ENCODE peak calls at places on chromosomes 12 and 14, in ten cellular contexts. One of them, this sample, is unnamed.

GRCh38 chr14:64117671-64118402 is 176.3 kb downstream of the ESR2 start:
- DNase-seq in heart right ventricle: peak; percentile 74
- DNase-seq in cardiac muscle cell: peak; percentile 29
- DNase-seq in mesothelial cell of epicardium: no peak
- DNase-seq in colonic mucosa: no peak
- DNase-seq in HCT116: no peak
- DNase-seq in HFFc6: no peak
- DNase-seq in GM20000: no peak
- DNase-seq in GM10248: no peak
- DNase-seq in mucosa of descending colon: no peak
- DNase-seq in this sample: no peak

GRCh38 chr12:29320295-29321090 is 60.5 kb downstream of the ERGIC2 start:
- DNase-seq in heart right ventricle: no peak
- DNase-seq in cardiac muscle cell: peak; percentile 65
- DNase-seq in mesothelial cell of epicardium: no peak
- DNase-seq in colonic mucosa: no peak
- DNase-seq in HCT116: no peak
- DNase-seq in HFFc6: peak; percentile 92
- DNase-seq in GM20000: no peak
- DNase-seq in GM10248: no peak
- DNase-seq in mucosa of descending colon: no peak
- DNase-seq in this sample: no peak

GRCh38 chr12:10540776-10541205 is 35.1 kb downstream of the EIF2S3B start:
- DNase-seq in heart right ventricle: no peak
- DNase-seq in cardiac muscle cell: no peak
- DNase-seq in mesothelial cell of epicardium: no peak
- DNase-seq in colonic mucosa: no peak
- DNase-seq in HCT116: no peak
- DNase-seq in HFFc6: peak; percentile 38
- DNase-seq in GM20000: no peak
- DNase-seq in GM10248: no peak
- DNase-seq in mucosa of descending colon: no peak
- DNase-seq in this sample: no peak

GRCh38 chr12:116773276-116773731 is 35.2 kb downstream of the RNFT2 start:
- DNase-seq in heart right ventricle: no peak
- DNase-seq in cardiac muscle cell: no peak
- DNase-seq in mesothelial cell of epicardium: no peak
- DNase-seq in colonic mucosa: no peak
- DNase-seq in HCT116: peak; percentile 12
- DNase-seq in HFFc6: peak; percentile 59
- DNase-seq in GM20000: no peak
- DNase-seq in GM10248: no peak
- DNase-seq in mucosa of descending colon: no peak
- DNase-seq in this sample: no peak

GRCh38 chr12:46659844-46660243 is 166.0 kb downstream of the SLC38A4 start:
- DNase-seq in heart right ventricle: no peak
- DNase-seq in cardiac muscle cell: peak; percentile 19
- DNase-seq in mesothelial cell of epicardium: no peak
- DNase-seq in colonic mucosa: no peak
- DNase-seq in HCT116: no peak
- DNase-seq in HFFc6: no peak
- DNase-seq in GM20000: no peak
- DNase-seq in GM10248: no peak
- DNase-seq in mucosa of descending colon: no peak
- DNase-seq in this sample: no peak

GRCh38 chr12:105083041-105083440 is 1.2 kb downstream of the ALDH1L2 start:
- DNase-seq in heart right ventricle: no peak
- DNase-seq in cardiac muscle cell: peak; percentile 17
- DNase-seq in mesothelial cell of epicardium: no peak
- DNase-seq in colonic mucosa: no peak
- DNase-seq in HCT116: no peak
- DNase-seq in HFFc6: no peak
- DNase-seq in GM20000: no peak
- DNase-seq in GM10248: no peak
- DNase-seq in mucosa of descending colon: no peak
- DNase-seq in this sample: no peak

GRCh38 chr12:69254046-69254445 is 14.7 kb downstream of the CPSF6 start:
- DNase-seq in heart right ventricle: no peak
- DNase-seq in cardiac muscle cell: peak; percentile 67
- DNase-seq in mesothelial cell of epicardium: no peak
- DNase-seq in colonic mucosa: no peak
- DNase-seq in HCT116: peak; percentile 33
- DNase-seq in HFFc6: peak; percentile 38
- DNase-seq in GM20000: peak; percentile 36
- DNase-seq in GM10248: peak; percentile 49
- DNase-seq in mucosa of descending colon: no peak
- DNase-seq in this sample: no peak

GRCh38 chr12:7439579-7440505 is 4.1 kb downstream of the CD163L1 start:
- DNase-seq in heart right ventricle: peak; percentile 8
- DNase-seq in cardiac muscle cell: peak; percentile 76
- DNase-seq in mesothelial cell of epicardium: peak; percentile 57
- DNase-seq in colonic mucosa: peak; percentile 57
- DNase-seq in HCT116: no peak
- DNase-seq in HFFc6: no peak
- DNase-seq in GM20000: peak; percentile 15
- DNase-seq in GM10248: no peak
- DNase-seq in mucosa of descending colon: peak; percentile 77
- DNase-seq in this sample: no peak

GRCh38 chr12:96364092-96364700 is 36.0 kb downstream of the CDK17 start:
- DNase-seq in heart right ventricle: no peak
- DNase-seq in cardiac muscle cell: no peak
- DNase-seq in mesothelial cell of epicardium: no peak
- DNase-seq in colonic mucosa: no peak
- DNase-seq in HCT116: no peak
- DNase-seq in HFFc6: no peak
- DNase-seq in GM20000: no peak
- DNase-seq in GM10248: no peak
- DNase-seq in mucosa of descending colon: no peak
- DNase-seq in this sample: no peak

GRCh38 chr12:85310025-85310424 is 30.0 kb downstream of the ALX1 start:
- DNase-seq in heart right ventricle: no peak
- DNase-seq in cardiac muscle cell: no peak
- DNase-seq in mesothelial cell of epicardium: no peak
- DNase-seq in colonic mucosa: no peak
- DNase-seq in HCT116: no peak
- DNase-seq in HFFc6: no peak
- DNase-seq in GM20000: no peak
- DNase-seq in GM10248: no peak
- DNase-seq in mucosa of descending colon: no peak
- DNase-seq in this sample: no peak

GRCh38 chr12:32302218-32302826 is 97.0 kb upstream of the FGD4 start:
- DNase-seq in heart right ventricle: no peak
- DNase-seq in cardiac muscle cell: peak; percentile 33
- DNase-seq in mesothelial cell of epicardium: no peak
- DNase-seq in colonic mucosa: no peak
- DNase-seq in HCT116: peak; percentile 45
- DNase-seq in HFFc6: peak; percentile 15
- DNase-seq in GM20000: peak; percentile 72
- DNase-seq in GM10248: peak; percentile 74
- DNase-seq in mucosa of descending colon: peak; percentile 33
- DNase-seq in this sample: no peak

GRCh38 chr12:51326762-51327439 is 2.9 kb upstream of the BIN2 start:
- DNase-seq in heart right ventricle: peak; percentile 22
- DNase-seq in cardiac muscle cell: peak; percentile 94
- DNase-seq in mesothelial cell of epicardium: no peak
- DNase-seq in colonic mucosa: no peak
- DNase-seq in HCT116: no peak
- DNase-seq in HFFc6: peak; percentile 39
- DNase-seq in GM20000: peak; percentile 73
- DNase-seq in GM10248: peak; percentile 68
- DNase-seq in mucosa of descending colon: no peak
- DNase-seq in this sample: no peak

GRCh38 chr12:22625671-22626251 is 790 bp downstream of the ETNK1 start:
- DNase-seq in heart right ventricle: peak; percentile 22
- DNase-seq in cardiac muscle cell: peak; percentile 37
- DNase-seq in mesothelial cell of epicardium: peak; percentile 42
- DNase-seq in colonic mucosa: peak; percentile 57
- DNase-seq in HCT116: peak; percentile 16
- DNase-seq in HFFc6: no peak
- DNase-seq in GM20000: peak; percentile 43
- DNase-seq in GM10248: peak; percentile 43
- DNase-seq in mucosa of descending colon: no peak
- DNase-seq in this sample: peak; percentile 44

GRCh38 chr12:96989916-96990315 is 82.9 kb downstream of the NEDD1 start:
- DNase-seq in heart right ventricle: no peak
- DNase-seq in cardiac muscle cell: peak; percentile 6
- DNase-seq in mesothelial cell of epicardium: no peak
- DNase-seq in colonic mucosa: no peak
- DNase-seq in HCT116: peak; percentile 54
- DNase-seq in HFFc6: no peak
- DNase-seq in GM20000: no peak
- DNase-seq in GM10248: no peak
- DNase-seq in mucosa of descending colon: no peak
- DNase-seq in this sample: no peak

GRCh38 chr12:63889236-63889635 is 44.7 kb downstream of the SRGAP1 start:
- DNase-seq in heart right ventricle: no peak
- DNase-seq in cardiac muscle cell: peak; percentile 75
- DNase-seq in mesothelial cell of epicardium: no peak
- DNase-seq in colonic mucosa: no peak
- DNase-seq in HCT116: no peak
- DNase-seq in HFFc6: peak; percentile 42
- DNase-seq in GM20000: no peak
- DNase-seq in GM10248: no peak
- DNase-seq in mucosa of descending colon: no peak
- DNase-seq in this sample: no peak

GRCh38 chr12:31585271-31585670 is 5.7 kb downstream of the DENND5B start:
- DNase-seq in heart right ventricle: no peak
- DNase-seq in cardiac muscle cell: peak; percentile 46
- DNase-seq in mesothelial cell of epicardium: no peak
- DNase-seq in colonic mucosa: no peak
- DNase-seq in HCT116: no peak
- DNase-seq in HFFc6: peak; percentile 78
- DNase-seq in GM20000: no peak
- DNase-seq in GM10248: no peak
- DNase-seq in mucosa of descending colon: no peak
- DNase-seq in this sample: no peak

GRCh38 chr14:38211258-38211735 is 3.6 kb downstream of the SSTR1 start:
- DNase-seq in heart right ventricle: peak; percentile 7
- DNase-seq in cardiac muscle cell: peak; percentile 8
- DNase-seq in mesothelial cell of epicardium: no peak
- DNase-seq in colonic mucosa: no peak
- DNase-seq in HCT116: no peak
- DNase-seq in HFFc6: no peak
- DNase-seq in GM20000: no peak
- DNase-seq in GM10248: no peak
- DNase-seq in mucosa of descending colon: peak; percentile 24
- DNase-seq in this sample: no peak

GRCh38 chr14:42378274-42378673 is 771.6 kb downstream of the LRFN5 start:
- DNase-seq in heart right ventricle: no peak
- DNase-seq in cardiac muscle cell: no peak
- DNase-seq in mesothelial cell of epicardium: no peak
- DNase-seq in colonic mucosa: no peak
- DNase-seq in HCT116: no peak
- DNase-seq in HFFc6: no peak
- DNase-seq in GM20000: no peak
- DNase-seq in GM10248: no peak
- DNase-seq in mucosa of descending colon: no peak
- DNase-seq in this sample: no peak
- TF ChIP-seq CTCF in heart right ventricle: no peak
- TF ChIP-seq CTCF in cardiac muscle cell: no peak
- TF ChIP-seq CTCF in mesothelial cell of epicardium: no peak
- TF ChIP-seq CTCF in colonic mucosa: no peak
- TF ChIP-seq CTCF in HCT116: peak; percentile 10
- TF ChIP-seq CTCF in HFFc6: no peak
- TF ChIP-seq CTCF in GM20000: no peak
- TF ChIP-seq CTCF in GM10248: no peak
- TF ChIP-seq CTCF in mucosa of descending colon: no peak
- TF ChIP-seq CTCF in this sample: no peak

GRCh38 chr12:53478865-53479264 is 20.4 kb downstream of the MAP3K12 start:
- DNase-seq in heart right ventricle: no peak
- DNase-seq in cardiac muscle cell: no peak
- DNase-seq in mesothelial cell of epicardium: no peak
- DNase-seq in colonic mucosa: no peak
- DNase-seq in HCT116: no peak
- DNase-seq in HFFc6: no peak
- DNase-seq in GM20000: no peak
- DNase-seq in GM10248: no peak
- DNase-seq in mucosa of descending colon: no peak
- DNase-seq in this sample: no peak

GRCh38 chr12:53474077-53474476 is 22.2 kb downstream of the PCBP2 start:
- DNase-seq in heart right ventricle: no peak
- DNase-seq in cardiac muscle cell: no peak
- DNase-seq in mesothelial cell of epicardium: no peak
- DNase-seq in colonic mucosa: no peak
- DNase-seq in HCT116: no peak
- DNase-seq in HFFc6: no peak
- DNase-seq in GM20000: no peak
- DNase-seq in GM10248: no peak
- DNase-seq in mucosa of descending colon: no peak
- DNase-seq in this sample: no peak

GRCh38 chr12:53474819-53475218 is 22.9 kb downstream of the PCBP2 start:
- DNase-seq in heart right ventricle: no peak
- DNase-seq in cardiac muscle cell: no peak
- DNase-seq in mesothelial cell of epicardium: no peak
- DNase-seq in colonic mucosa: no peak
- DNase-seq in HCT116: no peak
- DNase-seq in HFFc6: no peak
- DNase-seq in GM20000: no peak
- DNase-seq in GM10248: no peak
- DNase-seq in mucosa of descending colon: no peak
- DNase-seq in this sample: no peak

GRCh38 chr12:53479314-53479713 is 19.9 kb downstream of the MAP3K12 start:
- DNase-seq in heart right ventricle: no peak
- DNase-seq in cardiac muscle cell: no peak
- DNase-seq in mesothelial cell of epicardium: no peak
- DNase-seq in colonic mucosa: no peak
- DNase-seq in HCT116: no peak
- DNase-seq in HFFc6: no peak
- DNase-seq in GM20000: no peak
- DNase-seq in GM10248: no peak
- DNase-seq in mucosa of descending colon: no peak
- DNase-seq in this sample: no peak

GRCh38 chr12:53476769-53477209 is 22.5 kb downstream of the MAP3K12 start:
- DNase-seq in heart right ventricle: no peak
- DNase-seq in cardiac muscle cell: peak; percentile 48
- DNase-seq in mesothelial cell of epicardium: no peak
- DNase-seq in colonic mucosa: no peak
- DNase-seq in HCT116: no peak
- DNase-seq in HFFc6: no peak
- DNase-seq in GM20000: no peak
- DNase-seq in GM10248: no peak
- DNase-seq in mucosa of descending colon: no peak
- DNase-seq in this sample: no peak
- TF ChIP-seq CTCF in heart right ventricle: peak; percentile 36
- TF ChIP-seq CTCF in cardiac muscle cell: peak; percentile 41
- TF ChIP-seq CTCF in mesothelial cell of epicardium: no peak
- TF ChIP-seq CTCF in colonic mucosa: peak; percentile 23
- TF ChIP-seq CTCF in HCT116: peak; percentile 39
- TF ChIP-seq CTCF in HFFc6: peak; percentile 72
- TF ChIP-seq CTCF in GM20000: no peak
- TF ChIP-seq CTCF in GM10248: no peak
- TF ChIP-seq CTCF in mucosa of descending colon: no peak
- TF ChIP-seq CTCF in this sample: peak; percentile 17

GRCh38 chr12:49097381-49097780 is 2.8 kb upstream of the DHH start:
- DNase-seq in heart right ventricle: no peak
- DNase-seq in cardiac muscle cell: no peak
- DNase-seq in mesothelial cell of epicardium: no peak
- DNase-seq in colonic mucosa: no peak
- DNase-seq in HCT116: no peak
- DNase-seq in HFFc6: no peak
- DNase-seq in GM20000: no peak
- DNase-seq in GM10248: no peak
- DNase-seq in mucosa of descending colon: no peak
- DNase-seq in this sample: no peak
- TF ChIP-seq CTCF in heart right ventricle: no peak
- TF ChIP-seq CTCF in cardiac muscle cell: no peak
- TF ChIP-seq CTCF in mesothelial cell of epicardium: no peak
- TF ChIP-seq CTCF in colonic mucosa: no peak
- TF ChIP-seq CTCF in HCT116: no peak
- TF ChIP-seq CTCF in HFFc6: no peak
- TF ChIP-seq CTCF in GM20000: no peak
- TF ChIP-seq CTCF in GM10248: no peak
- TF ChIP-seq CTCF in mucosa of descending colon: no peak
- TF ChIP-seq CTCF in this sample: no peak

GRCh38 chr12:20376984-20377383 is 8.6 kb downstream of the PDE3A start:
- DNase-seq in heart right ventricle: no peak
- DNase-seq in cardiac muscle cell: peak; percentile 51
- DNase-seq in mesothelial cell of epicardium: no peak
- DNase-seq in colonic mucosa: no peak
- DNase-seq in HCT116: peak; percentile 22
- DNase-seq in HFFc6: peak; percentile 15
- DNase-seq in GM20000: no peak
- DNase-seq in GM10248: no peak
- DNase-seq in mucosa of descending colon: no peak
- DNase-seq in this sample: no peak
- TF ChIP-seq CTCF in heart right ventricle: peak; percentile 29
- TF ChIP-seq CTCF in cardiac muscle cell: peak; percentile 32
- TF ChIP-seq CTCF in mesothelial cell of epicardium: no peak
- TF ChIP-seq CTCF in colonic mucosa: no peak
- TF ChIP-seq CTCF in HCT116: peak; percentile 27
- TF ChIP-seq CTCF in HFFc6: peak; percentile 70
- TF ChIP-seq CTCF in GM20000: no peak
- TF ChIP-seq CTCF in GM10248: no peak
- TF ChIP-seq CTCF in mucosa of descending colon: no peak
- TF ChIP-seq CTCF in this sample: no peak

This sample was measured in natural killer cell.